ENCODE peak calls at places on chromosomes 16 and 17, in six cellular contexts. K, J, Y, T, B and R are unnamed samples.

GRCh38 chr17:30093463-30094147 is 23.0 kb upstream of the NSRP1 start:
- DNase-seq in J (peak), Y (no peak), B (no peak), K (peak), T (no peak), R (no peak)

GRCh38 chr17:78010759-78011158 is 52.3 kb downstream of the TNRC6C start:
- DNase-seq in K (no peak), J (no peak), T (no peak), B (no peak), Y (no peak), R (no peak)

GRCh38 chr16:16014329-16015224 is 65.2 kb downstream of the ABCC1 start:
- DNase-seq in K (peak), B (peak), J (peak), T (no peak), Y (peak), R (peak)

GRCh38 chr16:16830973-16831372 is 452.0 kb downstream of the NPIPA7 start:
- DNase-seq in Y (no peak), J (no peak), K (no peak), T (no peak), B (no peak), R (no peak)

GRCh38 chr17:67211742-67212141 is 33.3 kb downstream of the HELZ start:
- DNase-seq in T (no peak), B (no peak), J (no peak), Y (no peak), K (peak), R (no peak)

GRCh38 chr17:67105213-67105612 is 60.9 kb downstream of the CACNG1 start:
- DNase-seq in Y (no peak), B (no peak), T (peak), J (no peak), K (peak), R (no peak)

GRCh38 chr16:64627288-64627687 is 494.6 kb downstream of the CDH11 start:
- DNase-seq in K (no peak), T (no peak), Y (no peak), B (no peak), J (no peak), R (no peak)

GRCh38 chr17:68089881-68090280 is 54.3 kb downstream of the KPNA2 start:
- DNase-seq in B (no peak), J (peak), Y (no peak), T (no peak), K (peak), R (no peak)

GRCh38 chr17:56785997-56786680 is 47.6 kb downstream of the C17orf67 start:
- DNase-seq in T (no peak), K (no peak), J (no peak), Y (no peak), B (no peak), R (no peak)

GRCh38 chr17:63431618-63431938 is 14.5 kb downstream of the CYB561 start:
- DNase-seq in B (no peak), T (no peak), J (no peak), Y (no peak), K (no peak), R (no peak)

GRCh38 chr16:50938923-50939322 is 197.0 kb downstream of the CYLD start:
- DNase-seq in Y (no peak), J (no peak), K (no peak), T (no peak), B (no peak), R (no peak)

GRCh38 chr16:50942143-50942542 is 200.3 kb downstream of the CYLD start:
- DNase-seq in Y (no peak), K (no peak), B (no peak), T (no peak), J (no peak), R (no peak)

GRCh38 chr16:50939356-50939755 is 197.5 kb downstream of the CYLD start:
- DNase-seq in K (no peak), J (no peak), B (no peak), T (no peak), Y (no peak), R (no peak)

GRCh38 chr16:50941651-50942050 is 199.8 kb downstream of the CYLD start:
- DNase-seq in K (no peak), J (no peak), T (no peak), B (no peak), Y (no peak), R (no peak)

GRCh38 chr16:50940275-50940854 is 198.5 kb downstream of the CYLD start:
- DNase-seq in Y (no peak), J (no peak), B (no peak), T (no peak), K (no peak), R (no peak)
- TF ChIP-seq CTCF in Y (no peak), J (no peak), B (no peak), T (no peak), K (no peak), R (no peak)

GRCh38 chr16:4263504-4264436 is 9.1 kb downstream of the TFAP4 start:
- DNase-seq in K (peak), T (peak), J (peak), Y (peak), B (peak), R (peak)
- H3K4me3 ChIP-seq in K (peak), T (peak), J (no peak), Y (no peak), B (peak), R (no peak)

DNA sequence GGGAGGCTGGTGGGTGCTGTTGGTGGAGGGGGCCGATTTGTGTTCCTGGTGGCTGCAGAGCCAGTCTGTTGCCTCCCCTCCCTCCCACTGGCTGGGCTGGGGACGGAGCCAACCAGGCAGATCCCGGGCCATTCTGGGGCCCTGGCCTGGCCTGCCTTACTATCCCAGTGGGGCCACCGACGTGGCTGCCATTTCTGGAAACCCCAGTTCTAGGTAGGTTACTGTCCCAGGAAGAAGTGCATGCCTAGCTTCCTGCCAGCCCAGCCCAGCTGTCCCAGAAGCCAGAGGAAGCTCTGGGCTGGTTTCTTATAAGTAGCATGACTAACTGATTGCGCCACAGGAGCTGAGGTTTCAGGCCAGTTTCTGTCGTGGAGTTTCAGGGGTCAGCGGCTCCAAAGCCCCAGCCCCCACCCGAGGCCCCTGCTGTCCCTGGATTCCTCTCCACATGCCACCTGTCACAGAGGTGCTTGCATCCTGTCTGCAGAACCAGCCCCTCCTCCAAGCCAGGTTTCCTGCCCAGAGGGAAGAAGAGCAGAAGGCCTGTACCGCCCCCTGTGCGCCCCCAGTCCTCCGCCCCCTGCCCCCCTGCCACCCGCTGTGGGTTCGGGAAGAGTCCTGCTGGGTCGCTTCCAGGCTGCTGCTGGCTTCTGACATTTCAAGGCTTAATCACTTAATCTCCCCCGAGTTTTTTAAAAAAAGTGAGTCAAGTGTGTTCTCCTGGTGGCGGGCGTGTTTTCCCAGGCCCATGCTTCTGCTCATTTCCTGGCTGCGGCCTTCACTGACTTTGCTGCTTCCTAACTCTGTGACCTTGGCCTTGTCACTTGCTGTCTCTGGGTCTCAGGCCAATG is 13.2 kb downstream of the IL4R start:
- DNase-seq in J (peak), B (peak), K (peak), Y (no peak), T (peak), R (peak)
- TF ChIP-seq CTCF in J (no peak), B (no peak), K (no peak), Y (no peak), T (peak), R (no peak)

DNA sequence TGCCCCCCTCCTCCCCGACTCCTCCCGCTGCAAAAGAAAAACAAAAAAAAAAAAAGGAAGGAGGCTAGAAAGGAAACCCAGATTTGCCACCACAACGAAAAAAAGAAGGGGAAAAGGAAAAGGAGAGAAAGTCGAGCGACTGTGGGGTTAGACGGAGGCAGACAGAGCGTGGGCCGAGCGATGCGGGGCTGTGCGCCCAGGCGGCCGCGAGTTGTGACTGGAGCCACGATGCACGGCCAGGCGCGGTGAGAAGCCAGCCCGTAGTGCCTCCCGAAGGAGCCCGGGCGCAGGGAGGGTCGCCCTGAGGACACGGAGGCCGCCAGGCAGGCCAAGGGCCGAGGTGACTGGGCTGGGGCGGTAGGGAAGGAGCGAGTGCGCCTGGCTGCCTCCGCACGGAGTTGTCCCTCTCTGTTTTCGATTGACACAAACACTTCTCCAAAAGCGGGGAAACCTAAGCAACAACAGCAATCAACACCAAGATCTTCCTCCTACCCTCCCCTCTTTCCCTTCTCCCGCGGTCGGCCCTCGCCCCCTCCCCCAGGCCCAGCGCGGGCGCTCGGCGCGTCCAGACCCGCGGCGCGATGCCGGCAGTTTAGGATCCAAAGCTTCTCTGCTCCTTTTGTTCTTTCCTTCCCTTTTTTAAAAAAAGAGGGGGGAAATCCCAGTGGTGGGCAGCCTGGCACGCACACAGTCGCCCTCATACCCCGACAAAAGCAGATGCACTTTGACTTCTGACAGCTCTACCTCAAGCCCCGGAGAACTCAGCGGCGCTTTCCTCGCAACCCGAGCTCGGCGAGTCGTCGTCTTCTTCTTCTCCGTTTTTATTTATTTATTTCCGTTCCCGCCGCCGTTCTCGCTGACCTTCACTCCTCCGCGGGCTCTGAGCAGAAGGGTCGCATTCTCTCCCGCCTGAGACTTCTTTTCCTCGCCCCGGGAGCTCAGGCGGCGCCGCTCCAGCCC is at the start of gene LHX1:
- DNase-seq in J (no peak), T (no peak), K (peak), Y (no peak), B (no peak), R (no peak)
- H3K4me3 ChIP-seq in J (peak), T (no peak), K (no peak), Y (no peak), B (peak), R (peak)